ENCODE peak calls at places on chromosome 3, in five cellular contexts. T is Ammon's horn, D is mucosa of gallbladder, B is AG04450, A is pons. Q is an unnamed sample.

GRCh38 chr3:123576119-123576518 is 8.7 kb downstream of the HACD2 start:
- DNase-seq in T (no peak), D (no peak), B (no peak), A (no peak), Q (no peak)

GRCh38 chr3:138114988-138115971 is at the start of gene DZIP1L:
- DNase-seq in T (peak; percentile 49), D (peak; percentile 30), B (peak; percentile 36), A (peak; percentile 23), Q (peak; percentile 74)

GRCh38 chr3:157176108-157176507 is 16.2 kb upstream of the CCNL1 start:
- DNase-seq in T (no peak), D (no peak), B (no peak), A (no peak), Q (no peak)

GRCh38 chr3:125236331-125236903 is 23.9 kb upstream of the SLC12A8 start:
- DNase-seq in T (no peak), D (no peak), B (no peak), A (no peak), Q (no peak)

GRCh38 chr3:169699536-169700050 is 36.1 kb upstream of the MECOM start:
- DNase-seq in T (peak; percentile 20), D (peak; percentile 54), B (peak; percentile 21), A (peak; percentile 36), Q (no peak)

GRCh38 chr3:187281191-187281714 is 10.3 kb downstream of the MASP1 start:
- DNase-seq in T (no peak), D (no peak), B (peak; percentile 92), A (no peak), Q (peak; percentile 53)

GRCh38 chr3:59456852-59457485 is 407.1 kb upstream of the CFAP20DC start:
- DNase-seq in T (no peak), D (no peak), B (no peak), A (no peak), Q (no peak)

GRCh38 chr3:13002398-13003124 is 70.7 kb downstream of the IQSEC1 start:
- DNase-seq in T (no peak), D (no peak), B (no peak), A (no peak), Q (no peak)

GRCh38 chr3:124800511-124801374 is 70.5 kb downstream of the UMPS start:
- DNase-seq in T (no peak), D (no peak), B (no peak), A (peak; percentile 66), Q (no peak)

GRCh38 chr3:150483226-150483625 is 63.1 kb downstream of the SERP1 start:
- DNase-seq in T (no peak), D (no peak), B (no peak), A (no peak), Q (no peak)

GRCh38 chr3:43949594-43949993 is 258.9 kb downstream of the ABHD5 start:
- DNase-seq in T (no peak), D (no peak), B (no peak), A (no peak), Q (no peak)

GRCh38 chr3:196339044-196339443 is 856 bp upstream of the TM4SF19 start:
- DNase-seq in T (no peak), D (no peak), B (no peak), A (no peak), Q (no peak)

GRCh38 chr3:55445551-55445950 is 41.6 kb downstream of the WNT5A start:
- DNase-seq in T (no peak), D (peak; percentile 47), B (no peak), A (no peak), Q (no peak)

GRCh38 chr3:44280077-44280476 is 38.4 kb downstream of the TOPAZ1 start:
- DNase-seq in T (no peak), D (no peak), B (no peak), A (no peak), Q (no peak)

GRCh38 chr3:15755181-15755580 is 42.6 kb downstream of the ANKRD28 start:
- DNase-seq in T (no peak), D (no peak), B (no peak), A (peak; percentile 20), Q (no peak)

GRCh38 chr3:43477600-43477999 is 144.2 kb downstream of the ANO10 start:
- DNase-seq in T (no peak), D (peak; percentile 20), B (no peak), A (no peak), Q (no peak)

GRCh38 chr3:135650309-135650708 is 315.2 kb upstream of the PPP2R3A start:
- DNase-seq in T (no peak), D (no peak), B (no peak), A (no peak), Q (no peak)

GRCh38 chr3:170410428-170411029 is 8.1 kb upstream of the CLDN11 start:
- DNase-seq in T (peak; percentile 58), D (no peak), B (no peak), A (peak; percentile 74), Q (no peak)

GRCh38 chr3:136266468-136266867 is 16.3 kb downstream of the PCCB start:
- DNase-seq in T (no peak), D (no peak), B (peak; percentile 11), A (no peak), Q (no peak)

GRCh38 chr3:1442271-1442670 is 349.4 kb downstream of the CNTN6 start:
- DNase-seq in T (no peak), D (no peak), B (no peak), A (no peak), Q (no peak)

GRCh38 chr3:84538597-84538996 is 420.2 kb upstream of the CADM2 start:
- DNase-seq in T (no peak), D (no peak), B (no peak), A (no peak), Q (no peak)

GRCh38 chr3:134081211-134081610 is 51.5 kb upstream of the SLCO2A1 start:
- DNase-seq in T (no peak), D (no peak), B (no peak), A (no peak), Q (no peak)

GRCh38 chr3:50607271-50608091 is 4.1 kb downstream of the CISH start:
- DNase-seq in T (no peak), D (no peak), B (no peak), A (no peak), Q (no peak)

GRCh38 chr3:122515020-122515468 is 305 bp upstream of the KPNA1 start:
- DNase-seq in T (no peak), D (no peak), B (no peak), A (no peak), Q (no peak)